ENCODE peak calls at places on chromosome X, in six cellular contexts. G is aorta, H is NB4, E is ecto neural progenitor cell, I is Right ventricle myocardium superior, N is ureter. R is an unnamed sample.

GRCh38 chrX:107659768-107660167 is 31.5 kb downstream of the PRPS1 start:
- DNase-seq in N (no peak), G (no peak), E (no peak), H (peak; percentile 57), I (no peak), R (no peak)

GRCh38 chrX:47223476-47224250 is 5.2 kb downstream of the CDK16 start:
- DNase-seq in H (no peak), N (no peak), G (peak; percentile 57), E (no peak), I (no peak), R (no peak)

GRCh38 chrX:49072712-49073095 is 1.1 kb downstream of the PRAF2 start:
- DNase-seq in G (no peak), E (no peak), I (no peak), N (no peak), H (no peak), R (no peak)

GRCh38 chrX:133968109-133968508 is 17.3 kb downstream of the GPC3 start:
- DNase-seq in H (no peak), G (no peak), N (no peak), E (no peak), I (no peak), R (no peak)

GRCh38 chrX:140697618-140698017 is 11.9 kb upstream of the LINC00632 start:
- DNase-seq in N (no peak), G (no peak), H (peak; percentile 12), I (no peak), E (no peak), R (no peak)

GRCh38 chrX:141960573-141960972 is 56.9 kb downstream of the MAGEC1 start:
- DNase-seq in G (no peak), N (no peak), I (no peak), H (no peak), E (no peak), R (no peak)

GRCh38 chrX:1212532-1212931 is at the start of gene CRLF2:
- DNase-seq in I (no peak), N (no peak), G (peak; percentile 31), H (peak; percentile 89), E (no peak), R (no peak)

GRCh38 chrX:17459008-17459407 is 84.0 kb downstream of the NHS start:
- DNase-seq in E (no peak), G (no peak), H (no peak), I (no peak), N (peak; percentile 51), R (no peak)

GRCh38 chrX:107465932-107466620 is 16.6 kb downstream of the FRMPD3 start:
- DNase-seq in N (no peak), I (no peak), H (no peak), G (no peak), E (no peak), R (no peak)

GRCh38 chrX:40849906-40850672 is 114.7 kb upstream of the MED14 start:
- DNase-seq in H (peak; percentile 25), I (no peak), N (no peak), G (no peak), E (no peak), R (no peak)

GRCh38 chrX:37998586-37999267 is 7.6 kb upstream of the SYTL5 start:
- DNase-seq in I (no peak), G (no peak), H (no peak), E (no peak), N (no peak), R (no peak)

GRCh38 chrX:70806081-70806480 is 102.4 kb downstream of the TEX11 start:
- DNase-seq in G (no peak), N (no peak), H (no peak), I (no peak), E (no peak), R (no peak)

GRCh38 chrX:151776113-151776790 is 41.7 kb downstream of the CNGA2 start:
- DNase-seq in E (no peak), H (no peak), I (peak; percentile 39), N (no peak), G (no peak), R (no peak)

GRCh38 chrX:96843566-96843965 is 40.1 kb upstream of the RPA4 start:
- DNase-seq in H (no peak), E (peak; percentile 63), I (no peak), N (no peak), G (no peak), R (no peak)

GRCh38 chrX:29746326-29746725 is 469.0 kb upstream of the MAGEB2 start:
- DNase-seq in H (no peak), E (no peak), N (no peak), I (no peak), G (no peak), R (no peak)

GRCh38 chrX:103864149-103864548 is 32.1 kb upstream of the RAB9B start:
- DNase-seq in G (no peak), E (no peak), I (no peak), N (no peak), H (no peak), R (no peak)

GRCh38 chrX:54978448-54978847 is 15.5 kb downstream of the PFKFB1 start:
- DNase-seq in H (no peak), G (no peak), N (no peak), E (no peak), I (no peak), R (no peak)

GRCh38 chrX:45758319-45758718 is 557.6 kb upstream of the DIPK2B start:
- DNase-seq in E (no peak), N (no peak), I (no peak), H (peak; percentile 93), G (no peak), R (no peak)

GRCh38 chrX:118802857-118803256 is 20.8 kb upstream of the ZCCHC12 start:
- DNase-seq in H (peak; percentile 62), G (no peak), N (no peak), I (no peak), E (no peak), R (no peak)

GRCh38 chrX:1185556-1185955 is 26.9 kb downstream of the CRLF2 start:
- DNase-seq in G (no peak), E (peak; percentile 21), I (no peak), H (no peak), N (no peak), R (no peak)

GRCh38 chrX:13340182-13340791 is 20.4 kb upstream of the ATXN3L start:
- DNase-seq in N (no peak), G (no peak), E (no peak), I (no peak), H (no peak), R (no peak)

GRCh38 chrX:68935362-68935761 is 106.5 kb downstream of the EFNB1 start:
- DNase-seq in I (no peak), N (no peak), G (no peak), E (peak; percentile 9), H (no peak), R (no peak)

GRCh38 chrX:1531106-1531890 is 5.7 kb downstream of the P2RY8 start:
- DNase-seq in G (no peak), H (no peak), N (peak; percentile 34), I (no peak), E (no peak), R (no peak)

GRCh38 chrX:119266364-119266995 is 30.4 kb downstream of the PGRMC1 start:
- DNase-seq in H (peak; percentile 27), I (no peak), E (no peak), N (no peak), G (no peak), R (peak; percentile 15)

GRCh38 chrX:69597399-69597798 is 18.5 kb upstream of the EDA start:
- DNase-seq in H (no peak), G (no peak), I (no peak), E (no peak), N (no peak), R (no peak)